ENCODE peak calls at places on chromosomes 2 and 18, in six cellular contexts. N is NCI-H2029, E is T-helper 2 cell, K is nucleus accumbens, A is AG10803, Q is ecto neural progenitor cell. U is an unnamed sample.

GRCh38 chr2:227817940-227818568 is 4.4 kb downstream of the CCL20 start:
- DNase-seq in N (no peak), E (peak; percentile 46), K (peak; percentile 1), A (peak; percentile 100), Q (no peak), U (peak; percentile 94)

GRCh38 chr2:215413974-215414373 is 21.9 kb downstream of the FN1 start:
- DNase-seq in N (no peak), E (no peak), K (no peak), A (no peak), Q (no peak), U (no peak)

GRCh38 chr2:186480991-186481390 is 5.1 kb upstream of the ZC3H15 start:
- DNase-seq in N (no peak), E (no peak), K (no peak), A (no peak), Q (no peak), U (no peak)

GRCh38 chr18:68215931-68216330 is 499.0 kb downstream of the TMX3 start:
- DNase-seq in N (no peak), E (no peak), K (no peak), A (peak; percentile 87), Q (no peak), U (no peak)

GRCh38 chr18:10926565-10927194 is 222.7 kb downstream of the PIEZO2 start:
- DNase-seq in N (no peak), E (peak; percentile 5), K (no peak), A (peak; percentile 46), Q (no peak), U (no peak)

GRCh38 chr2:199443589-199444130 is 14.1 kb downstream of the SATB2 start:
- DNase-seq in N (no peak), E (no peak), K (no peak), A (peak; percentile 34), Q (no peak), U (no peak)

GRCh38 chr2:120983344-120983743 is 247.7 kb downstream of the GLI2 start:
- DNase-seq in N (no peak), E (no peak), K (no peak), A (no peak), Q (no peak), U (no peak)

GRCh38 chr2:237864940-237865622 is 5.7 kb downstream of the RAMP1 start:
- DNase-seq in N (no peak), E (no peak), K (no peak), A (peak; percentile 29), Q (peak; percentile 43), U (no peak)

GRCh38 chr2:68700560-68700959 is 34.1 kb upstream of the ARHGAP25 start:
- DNase-seq in N (no peak), E (no peak), K (no peak), A (no peak), Q (no peak), U (no peak)

GRCh38 chr18:21484851-21485636 is 115.5 kb downstream of the ESCO1 start:
- DNase-seq in N (no peak), E (no peak), K (no peak), A (peak; percentile 16), Q (no peak), U (no peak)

GRCh38 chr2:183093857-183094657 is 15.5 kb downstream of the DUSP19 start:
- DNase-seq in N (no peak), E (peak; percentile 32), K (no peak), A (peak; percentile 61), Q (no peak), U (no peak)

GRCh38 chr2:23525137-23525765 is 140.3 kb downstream of the KLHL29 start:
- DNase-seq in N (no peak), E (no peak), K (peak; percentile 14), A (no peak), Q (no peak), U (no peak)

GRCh38 chr18:48021273-48021914 is 90.9 kb upstream of the SMAD2 start:
- DNase-seq in N (no peak), E (no peak), K (no peak), A (no peak), Q (peak; percentile 44), U (peak; percentile 25)

GRCh38 chr2:134411279-134411827 is 157.5 kb downstream of the MGAT5 start:
- DNase-seq in N (peak; percentile 5), E (no peak), K (peak; percentile 37), A (no peak), Q (no peak), U (no peak)

GRCh38 chr2:46720592-46721185 is 194.9 kb downstream of the MCFD2 start:
- DNase-seq in N (no peak), E (no peak), K (no peak), A (no peak), Q (no peak), U (no peak)

GRCh38 chr2:3727397-3728045 is 24.1 kb downstream of the DCDC2C start:
- DNase-seq in N (no peak), E (no peak), K (no peak), A (no peak), Q (no peak), U (no peak)

GRCh38 chr2:98308532-98308931 is 37.7 kb upstream of the CNGA3 start:
- DNase-seq in N (peak; percentile 31), E (no peak), K (no peak), A (no peak), Q (no peak), U (no peak)

GRCh38 chr18:79555885-79556284 is 123.7 kb upstream of the CTDP1 start:
- DNase-seq in N (no peak), E (no peak), K (no peak), A (no peak), Q (no peak), U (no peak)

GRCh38 chr18:75489493-75490190 is 62.1 kb upstream of the SMIM21 start:
- DNase-seq in N (no peak), E (no peak), K (no peak), A (peak; percentile 95), Q (no peak), U (no peak)

GRCh38 chr2:63345285-63345633 is 243.0 kb downstream of the WDPCP start:
- DNase-seq in N (no peak), E (no peak), K (no peak), A (no peak), Q (no peak), U (no peak)

GRCh38 chr2:46601328-46601963 is 122.1 kb downstream of the TMEM247 start:
- DNase-seq in N (no peak), E (no peak), K (no peak), A (peak; percentile 11), Q (no peak), U (no peak)

GRCh38 chr2:45649855-45650806 is 1.3 kb upstream of the PRKCE start:
- DNase-seq in N (no peak), E (peak; percentile 52), K (peak; percentile 65), A (peak; percentile 57), Q (peak; percentile 81), U (peak; percentile 41)

GRCh38 chr2:10305715-10306114 is 3.0 kb downstream of the HPCAL1 start:
- DNase-seq in N (no peak), E (peak; percentile 46), K (no peak), A (no peak), Q (no peak), U (no peak)

GRCh38 chr2:210128961-210129360 is 42.2 kb downstream of the KANSL1L start:
- DNase-seq in N (peak; percentile 77), E (no peak), K (no peak), A (peak; percentile 1), Q (no peak), U (no peak)

GRCh38 chr2:16124881-16125613 is 184.7 kb downstream of the MYCN start:
- DNase-seq in N (no peak), E (no peak), K (no peak), A (no peak), Q (peak; percentile 34), U (no peak)

GRCh38 chr18:26267350-26267749 is 41.1 kb downstream of the TAF4B start:
- DNase-seq in N (no peak), E (no peak), K (no peak), A (no peak), Q (no peak), U (no peak)

GRCh38 chr2:104654813-104655212 is 199.1 kb upstream of the POU3F3 start:
- DNase-seq in N (no peak), E (no peak), K (no peak), A (no peak), Q (no peak), U (no peak)

GRCh38 chr2:19674051-19675002 is 227.5 kb downstream of the TTC32 start:
- DNase-seq in N (no peak), E (no peak), K (no peak), A (peak; percentile 77), Q (no peak), U (no peak)

U was measured in ascending aorta.